ENCODE peak calls at places on chromosomes 12 and 14, in nine cellular contexts. D is B cell, Y is cardiac fibroblast, G is AG09309, S is WERI-Rb-1, N is neural crest cell, T is fibroblast of pulmonary artery, W is gastrocnemius medialis, R is tibial artery. U is an unnamed sample.

GRCh38 chr14:65850429-65851145 is 438.1 kb downstream of the FUT8 start:
- DNase-seq in T (no peak), D (no peak), R (no peak), W (no peak), G (no peak), N (no peak), S (no peak), Y (no peak), U (no peak)

GRCh38 chr14:86038401-86038985 is 508.5 kb downstream of the FLRT2 start:
- DNase-seq in S (peak), N (peak), T (peak), W (no peak), D (peak), Y (peak), R (no peak), G (peak), U (peak)

GRCh38 chr14:64232944-64233343 is 61.2 kb downstream of the ESR2 start:
- DNase-seq in N (no peak), S (no peak), W (no peak), D (no peak), Y (no peak), G (no peak), T (no peak), R (no peak), U (no peak)

GRCh38 chr12:124852329-124852831 is 11.3 kb downstream of the SCARB1 start:
- DNase-seq in W (peak), R (peak), Y (peak), T (peak), S (no peak), D (no peak), G (no peak), N (no peak), U (no peak)

GRCh38 chr14:39395555-39396254 is 36.5 kb downstream of the FBXO33 start:
- DNase-seq in N (no peak), T (no peak), R (no peak), G (no peak), W (no peak), Y (no peak), S (no peak), D (no peak), U (no peak)

GRCh38 chr12:114186241-114187002 is 219.5 kb downstream of the TBX5 start:
- DNase-seq in N (peak), D (no peak), Y (no peak), T (no peak), R (no peak), S (no peak), W (no peak), G (no peak), U (peak)

GRCh38 chr12:34119366-34119765 is 97.1 kb downstream of the ALG10 start:
- DNase-seq in D (no peak), G (no peak), N (no peak), S (no peak), T (no peak), W (no peak), R (no peak), Y (no peak), U (no peak)

GRCh38 chr14:28055008-28055407 is 711.6 kb upstream of the FOXG1 start:
- DNase-seq in S (no peak), R (no peak), Y (no peak), N (no peak), W (no peak), D (no peak), T (no peak), G (no peak), U (no peak)

GRCh38 chr12:68630050-68630449 is 19.4 kb downstream of the RAP1B start:
- DNase-seq in D (no peak), G (no peak), W (no peak), R (no peak), N (no peak), T (no peak), Y (no peak), S (no peak), U (no peak)

GRCh38 chr12:27539191-27539631 is 15.2 kb downstream of the PPFIBP1 start:
- DNase-seq in G (no peak), S (no peak), D (no peak), R (no peak), T (peak), Y (peak), N (no peak), W (no peak), U (no peak)

GRCh38 chr14:68978550-68978911 is 571 bp downstream of the ACTN1 start:
- DNase-seq in T (no peak), R (peak), D (peak), N (peak), W (peak), Y (peak), G (no peak), S (peak), U (peak)

GRCh38 chr14:31465113-31465512 is 7.8 kb upstream of the DTD2 start:
- DNase-seq in N (no peak), D (no peak), Y (peak), R (no peak), W (no peak), G (no peak), T (peak), S (no peak), U (no peak)

GRCh38 chr12:78494911-78495310 is 369.7 kb upstream of the SYT1 start:
- DNase-seq in G (no peak), Y (peak), R (no peak), S (no peak), N (no peak), D (no peak), W (no peak), T (peak), U (no peak)

GRCh38 chr14:60956202-60956601 is 24.7 kb downstream of the TRMT5 start:
- DNase-seq in Y (no peak), S (no peak), G (no peak), R (no peak), T (no peak), W (no peak), D (no peak), N (no peak), U (no peak)

GRCh38 chr12:9870311-9870866 is 1.2 kb upstream of the CLEC2B start:
- DNase-seq in N (no peak), D (no peak), R (no peak), W (no peak), S (no peak), G (no peak), T (peak), Y (peak), U (no peak)

GRCh38 chr12:1579626-1580025 is 14.8 kb downstream of the FBXL14 start:
- DNase-seq in W (no peak), S (no peak), D (no peak), R (no peak), T (peak), G (no peak), Y (no peak), N (no peak), U (no peak)

GRCh38 chr14:35418093-35418492 is 13.5 kb upstream of the NFKBIA start:
- DNase-seq in S (no peak), D (no peak), N (no peak), R (no peak), G (no peak), W (no peak), Y (no peak), T (no peak), U (no peak)

GRCh38 chr12:75439930-75440329 is 40.6 kb upstream of the GLIPR1 start:
- DNase-seq in S (no peak), Y (no peak), N (no peak), R (no peak), D (no peak), G (no peak), W (no peak), T (no peak), U (no peak)

GRCh38 chr14:91047174-91047753 is 13.2 kb downstream of the RPS6KA5 start:
- DNase-seq in S (no peak), N (no peak), G (no peak), Y (peak), T (no peak), D (no peak), R (no peak), W (no peak), U (no peak)

GRCh38 chr12:34403706-34404376 is 381.5 kb downstream of the ALG10 start:
- DNase-seq in W (no peak), N (no peak), G (no peak), Y (no peak), S (no peak), D (no peak), T (no peak), R (peak), U (no peak)

GRCh38 chr14:21553266-21553665 is 26.6 kb downstream of the OR10G3 start:
- DNase-seq in W (no peak), T (no peak), R (no peak), N (no peak), D (no peak), Y (no peak), S (no peak), G (no peak), U (peak)

GRCh38 chr12:98213556-98213955 is 301.8 kb upstream of the TMPO start:
- DNase-seq in G (no peak), Y (no peak), W (no peak), N (no peak), T (no peak), R (no peak), S (no peak), D (no peak), U (no peak)

GRCh38 chr14:98069712-98070133 is 1202.3 kb downstream of the BCL11B start:
- DNase-seq in D (no peak), T (no peak), W (no peak), S (no peak), G (no peak), N (no peak), Y (no peak), R (no peak), U (peak)

GRCh38 chr12:54018608-54018984 is 9.6 kb upstream of the HOXC6 start:
- DNase-seq in W (no peak), D (no peak), G (no peak), T (no peak), Y (no peak), R (peak), S (peak), N (no peak), U (peak)

GRCh38 chr12:69007166-69007857 is 74.3 kb upstream of the CPM start:
- DNase-seq in R (no peak), N (no peak), Y (peak), D (no peak), T (peak), G (peak), W (no peak), S (no peak), U (peak)

GRCh38 chr12:63668028-63668799 is at the start of gene DPY19L2:
- DNase-seq in S (peak), T (peak), G (no peak), W (peak), D (peak), Y (peak), N (peak), R (peak), U (peak)

GRCh38 chr12:87988534-87988933 is 40.7 kb downstream of the C12orf50 start:
- DNase-seq in G (no peak), R (no peak), N (no peak), T (no peak), D (no peak), Y (no peak), S (no peak), W (no peak), U (no peak)

GRCh38 chr14:71103662-71104484 is 196.6 kb downstream of the PCNX1 start:
- DNase-seq in W (no peak), G (no peak), T (peak), N (no peak), Y (peak), D (peak), S (peak), R (no peak), U (peak)

GRCh38 chr14:99531221-99532096 is 50.2 kb downstream of the CCNK start:
- DNase-seq in S (no peak), Y (peak), T (peak), D (no peak), R (no peak), N (no peak), G (no peak), W (no peak), U (peak)

GRCh38 chr12:30985814-30986452 is 59.4 kb downstream of the TSPAN11 start:
- DNase-seq in Y (peak), T (peak), W (no peak), N (peak), G (no peak), R (no peak), S (peak), D (peak), U (peak)

GRCh38 chr12:82682851-82683261 is 3.9 kb upstream of the TMTC2 start:
- DNase-seq in S (no peak), R (no peak), D (no peak), T (no peak), N (no peak), W (no peak), Y (no peak), G (no peak), U (no peak)

GRCh38 chr12:110741371-110741770 is 1.3 kb downstream of the PPP1CC start:
- DNase-seq in N (no peak), Y (no peak), R (no peak), G (no peak), D (no peak), T (no peak), W (no peak), S (no peak), U (no peak)

GRCh38 chr14:103496776-103497175 is 25.9 kb downstream of the CKB start:
- DNase-seq in T (no peak), G (no peak), D (no peak), W (no peak), N (no peak), S (no peak), Y (no peak), R (no peak), U (no peak)

GRCh38 chr12:115755061-115755751 is 522.3 kb downstream of the MED13L start:
- DNase-seq in D (no peak), N (no peak), T (no peak), W (no peak), Y (no peak), R (no peak), S (no peak), G (no peak), U (no peak)

GRCh38 chr12:94994312-94994711 is 9.2 kb downstream of the NDUFA12 start:
- DNase-seq in R (no peak), Y (peak), D (no peak), G (peak), T (peak), W (no peak), N (no peak), S (no peak), U (no peak)
- TF ChIP-seq CTCF in R (no peak), Y (no peak), D (no peak), G (no peak), T (no peak), W (no peak), N (no peak), S (no peak), U (no peak)

GRCh38 chr12:49089831-49090773 is 4.5 kb downstream of the DHH start:
- DNase-seq in R (peak), W (no peak), Y (peak), T (peak), N (peak), D (peak), S (peak), G (no peak), U (peak)
- TF ChIP-seq CTCF in R (peak), W (no peak), Y (peak), T (peak), N (peak), D (peak), S (peak), G (peak), U (no peak)

DNA sequence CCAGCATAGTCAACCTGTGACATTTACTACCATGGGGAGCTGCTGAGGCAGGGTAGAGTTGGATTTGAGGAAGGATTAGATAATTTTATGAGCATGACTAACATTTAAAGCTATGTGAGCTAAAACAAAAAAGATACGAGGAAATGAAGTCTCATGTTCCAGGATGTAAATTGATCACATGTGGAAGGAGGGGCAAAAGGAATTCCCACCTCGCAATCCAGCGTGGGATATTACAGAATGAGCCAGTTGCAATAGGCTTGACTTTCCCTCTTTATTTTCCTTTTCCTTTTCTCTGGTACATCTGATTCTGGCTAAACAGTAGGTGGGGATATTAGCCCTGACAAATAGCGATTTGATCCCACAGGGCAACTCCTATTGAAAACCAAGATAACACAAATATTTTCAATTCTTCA is 214.9 kb upstream of the HMGA2 start:
- DNase-seq in N (no peak), G (peak), W (no peak), R (no peak), T (peak), D (no peak), Y (peak), S (no peak), U (no peak)
- TF ChIP-seq CTCF in N (no peak), G (peak), W (no peak), R (no peak), T (peak), D (no peak), Y (peak), S (no peak), U (peak)

GRCh38 chr12:57815177-57816000 is 3.1 kb downstream of the AVIL start:
- DNase-seq in S (peak), W (no peak), G (no peak), N (no peak), T (no peak), R (peak), Y (no peak), D (no peak), U (peak)
- TF ChIP-seq CTCF in S (peak), W (no peak), G (peak), N (no peak), T (peak), R (no peak), Y (peak), D (no peak), U (peak)

GRCh38 chr12:108840605-108841328 is 16.6 kb downstream of the SSH1 start:
- DNase-seq in D (no peak), G (no peak), N (no peak), T (no peak), R (no peak), Y (no peak), S (no peak), W (no peak), U (no peak)
- TF ChIP-seq CTCF in D (no peak), G (no peak), N (no peak), T (no peak), R (no peak), Y (no peak), S (no peak), W (no peak), U (no peak)